ENCODE peak calls at places on chromosomes 11 and 22, in six cellular contexts. H is stimulated activated CD8-positive, alpha-beta memory T cell treated with anti-CD3 and anti-CD28 coated beads, Interleukin-15, amount 100 ng/mL, for 24 hours; U is iris pigment epithelial cell; B is ureter; E is stimulated activated CD4-positive, alpha-beta T cell treated with anti-CD3 and anti-CD28 coated beads, Interleukin-12 subunit alpha, Interleukin-12 subunit beta, amount 100 ng/mL, for 24 hours; V is neural crest cell. C is an unnamed sample.

GRCh38 chr22:44860311-44860710 is 107.9 kb downstream of the ARHGAP8 start:
- DNase-seq in U (no peak), B (no peak), H (no peak), E (no peak), V (no peak), C (no peak)

GRCh38 chr22:26981111-26981510 is 323.7 kb downstream of the MIAT start:
- DNase-seq in B (no peak), U (no peak), E (no peak), H (no peak), V (no peak), C (no peak)

GRCh38 chr11:30314625-30315024 is 8.3 kb upstream of the ARL14EP start:
- DNase-seq in B (no peak), E (no peak), H (no peak), U (peak), V (no peak), C (no peak)

GRCh38 chr11:68837583-68838571 is 3.8 kb downstream of the CPT1A start:
- DNase-seq in U (no peak), E (no peak), H (no peak), V (no peak), B (no peak), C (no peak)

GRCh38 chr11:94924074-94925031 is 49.0 kb downstream of the CWC15 start:
- DNase-seq in V (no peak), E (no peak), H (no peak), U (peak), B (no peak), C (no peak)

GRCh38 chr11:121534131-121535093 is 81.6 kb upstream of the SORL1-AS1 start:
- DNase-seq in B (no peak), U (peak), E (no peak), H (no peak), V (no peak), C (no peak)

GRCh38 chr11:74008373-74009229 is at the start of gene UCP3:
- DNase-seq in E (no peak), U (no peak), H (no peak), B (no peak), V (no peak), C (no peak)

GRCh38 chr11:108589136-108589535 is 4.4 kb downstream of the EXPH5 start:
- DNase-seq in U (no peak), B (no peak), E (no peak), H (no peak), V (no peak), C (no peak)

GRCh38 chr11:130133716-130134115 is 25.9 kb upstream of the ST14 start:
- DNase-seq in V (no peak), B (no peak), E (no peak), U (no peak), H (no peak), C (no peak)

GRCh38 chr11:86620796-86621575 is 51.4 kb downstream of the ME3 start:
- DNase-seq in U (peak), E (no peak), V (no peak), H (no peak), B (no peak), C (no peak)

GRCh38 chr11:58829736-58830135 is 14.8 kb downstream of the GLYATL2 start:
- DNase-seq in B (no peak), V (no peak), E (no peak), H (no peak), U (peak), C (no peak)

GRCh38 chr11:1749020-1749758 is 1.2 kb downstream of the IFITM10 start:
- DNase-seq in E (no peak), V (no peak), U (no peak), B (peak), H (no peak), C (no peak)

GRCh38 chr22:45470871-45471270 is 31.8 kb upstream of the FBLN1 start:
- DNase-seq in B (no peak), U (no peak), E (no peak), V (no peak), H (no peak), C (no peak)

GRCh38 chr11:72776844-72777754 is 16.7 kb downstream of the STARD10 start:
- DNase-seq in H (no peak), E (no peak), B (no peak), U (no peak), V (no peak), C (no peak)

GRCh38 chr11:67429038-67429668 is 859 bp downstream of the RPS6KB2 start:
- DNase-seq in B (no peak), E (no peak), V (no peak), H (no peak), U (no peak), C (no peak)

GRCh38 chr22:42389137-42389536 is 43.1 kb downstream of the NFAM1 start:
- DNase-seq in E (no peak), B (no peak), U (no peak), V (no peak), H (no peak), C (no peak)

GRCh38 chr11:70430122-70430521 is 31.8 kb downstream of the CTTN start:
- DNase-seq in H (no peak), B (no peak), E (no peak), V (no peak), U (no peak), C (no peak)

GRCh38 chr22:25448435-25449051 is 115.9 kb upstream of the GRK3 start:
- DNase-seq in H (no peak), B (no peak), V (no peak), E (no peak), U (peak), C (no peak)

GRCh38 chr11:47487421-47487820 is 38.5 kb upstream of the RAPSN start:
- DNase-seq in E (no peak), U (no peak), B (no peak), V (no peak), H (no peak), C (no peak)

GRCh38 chr11:45182902-45183301 is 36.5 kb downstream of the PRDM11 start:
- DNase-seq in B (no peak), V (no peak), E (no peak), U (peak), H (no peak), C (no peak)

GRCh38 chr11:73991471-73992006 is 8.9 kb upstream of the UCP2 start:
- DNase-seq in V (no peak), E (no peak), U (no peak), H (no peak), B (no peak), C (no peak)

GRCh38 chr11:95230054-95231034 is 658 bp downstream of the SESN3 start:
- DNase-seq in H (peak), B (peak), E (no peak), U (peak), V (peak), C (no peak)

GRCh38 chr11:116078101-116078561 is 573.9 kb upstream of the CADM1 start:
- DNase-seq in B (no peak), E (no peak), H (no peak), V (peak), U (no peak), C (no peak)

GRCh38 chr11:73729594-73730206 is 31.2 kb downstream of the RAB6A start:
- DNase-seq in V (peak), B (no peak), E (no peak), H (no peak), U (no peak), C (no peak)

GRCh38 chr11:117834068-117834810 is 9.7 kb upstream of the FXYD2 start:
- DNase-seq in U (no peak), E (no peak), H (no peak), B (no peak), V (no peak), C (no peak)

GRCh38 chr11:115965754-115966504 is 461.7 kb upstream of the CADM1 start:
- DNase-seq in H (no peak), U (peak), V (no peak), E (no peak), B (no peak), C (no peak)

GRCh38 chr11:105910095-105910715 is 111.8 kb downstream of the MSANTD4 start:
- DNase-seq in B (no peak), V (no peak), U (peak), E (no peak), H (no peak), C (no peak)

GRCh38 chr22:38981659-38982007 is 514 bp upstream of the APOBEC3B start:
- DNase-seq in U (no peak), H (no peak), B (no peak), E (no peak), V (no peak), C (no peak)

GRCh38 chr11:87097582-87097981 is 59.8 kb downstream of the TMEM135 start:
- DNase-seq in V (peak), U (peak), H (no peak), B (no peak), E (peak), C (no peak)

GRCh38 chr11:120121914-120122473 is 15.9 kb downstream of the TRIM29 start:
- DNase-seq in E (no peak), U (no peak), H (no peak), B (no peak), V (no peak), C (no peak)

GRCh38 chr11:12989428-12990242 is 19.5 kb upstream of the RASSF10 start:
- DNase-seq in H (no peak), U (peak), E (no peak), B (peak), V (no peak), C (no peak)

GRCh38 chr11:69553416-69554357 is 72.2 kb downstream of the LINC01488 start:
- DNase-seq in V (no peak), B (no peak), H (no peak), E (no peak), U (no peak), C (no peak)

GRCh38 chr11:36057372-36058045 is 113.6 kb downstream of the LDLRAD3 start:
- DNase-seq in U (peak), H (no peak), V (no peak), E (no peak), B (no peak), C (no peak)

GRCh38 chr11:95305726-95306522 is 74.9 kb upstream of the SESN3 start:
- DNase-seq in H (no peak), B (no peak), U (no peak), V (no peak), E (no peak), C (no peak)

GRCh38 chr11:33910261-33910959 is 18.5 kb upstream of the LMO2 start:
- DNase-seq in V (no peak), B (no peak), H (no peak), U (no peak), E (no peak), C (no peak)

C was measured in SK-N-MC.